ENCODE peak calls at places on chromosomes 6 and 20, in eight cellular contexts. One of them, this sample, is unnamed.

GRCh38 chr6:107061125-107062020 is 33.4 kb downstream of the MTRES1 start:
- DNase-seq in lower lobe of right lung: no peak
- DNase-seq in skeletal muscle cell: no peak
- DNase-seq in brain microvascular endothelial cell: no peak
- DNase-seq in GM06990: no peak
- DNase-seq in DND-41: peak
- DNase-seq in mammary epithelial cell: no peak
- DNase-seq in right atrium auricular region: no peak
- DNase-seq in this sample: peak

GRCh38 chr6:93294879-93295278 is 124.5 kb downstream of the EPHA7 start:
- DNase-seq in right atrium auricular region: no peak
- DNase-seq in lower lobe of right lung: no peak
- DNase-seq in mammary epithelial cell: no peak
- DNase-seq in GM06990: no peak
- DNase-seq in skeletal muscle cell: no peak
- DNase-seq in DND-41: no peak
- DNase-seq in brain microvascular endothelial cell: no peak
- DNase-seq in this sample: no peak

GRCh38 chr6:128492386-128492785 is 28.0 kb downstream of the PTPRK start:
- DNase-seq in mammary epithelial cell: peak
- DNase-seq in right atrium auricular region: no peak
- DNase-seq in GM06990: no peak
- DNase-seq in brain microvascular endothelial cell: peak
- DNase-seq in skeletal muscle cell: no peak
- DNase-seq in DND-41: no peak
- DNase-seq in lower lobe of right lung: peak
- DNase-seq in this sample: no peak

GRCh38 chr20:58019027-58019849 is 209.2 kb downstream of the ANKRD60 start:
- DNase-seq in DND-41: no peak
- DNase-seq in skeletal muscle cell: no peak
- DNase-seq in mammary epithelial cell: peak
- DNase-seq in right atrium auricular region: peak
- DNase-seq in GM06990: no peak
- DNase-seq in brain microvascular endothelial cell: peak
- DNase-seq in lower lobe of right lung: no peak
- DNase-seq in this sample: no peak

GRCh38 chr6:128515550-128516513 is 4.6 kb downstream of the PTPRK start:
- DNase-seq in right atrium auricular region: no peak
- DNase-seq in skeletal muscle cell: no peak
- DNase-seq in lower lobe of right lung: no peak
- DNase-seq in brain microvascular endothelial cell: no peak
- DNase-seq in GM06990: no peak
- DNase-seq in mammary epithelial cell: no peak
- DNase-seq in DND-41: no peak
- DNase-seq in this sample: no peak

GRCh38 chr20:17498181-17498580 is 33.0 kb downstream of the BFSP1 start:
- DNase-seq in DND-41: no peak
- DNase-seq in mammary epithelial cell: peak
- DNase-seq in brain microvascular endothelial cell: no peak
- DNase-seq in lower lobe of right lung: no peak
- DNase-seq in skeletal muscle cell: no peak
- DNase-seq in GM06990: no peak
- DNase-seq in right atrium auricular region: no peak
- DNase-seq in this sample: no peak

GRCh38 chr6:100472674-100473073 is 8.0 kb upstream of the SIM1 start:
- DNase-seq in mammary epithelial cell: peak
- DNase-seq in brain microvascular endothelial cell: peak
- DNase-seq in lower lobe of right lung: no peak
- DNase-seq in DND-41: peak
- DNase-seq in GM06990: no peak
- DNase-seq in right atrium auricular region: no peak
- DNase-seq in skeletal muscle cell: no peak
- DNase-seq in this sample: no peak

GRCh38 chr20:37334450-37334849 is 11.5 kb upstream of the SRC start:
- DNase-seq in DND-41: no peak
- DNase-seq in brain microvascular endothelial cell: no peak
- DNase-seq in lower lobe of right lung: no peak
- DNase-seq in right atrium auricular region: no peak
- DNase-seq in skeletal muscle cell: no peak
- DNase-seq in mammary epithelial cell: no peak
- DNase-seq in GM06990: no peak
- DNase-seq in this sample: no peak

GRCh38 chr20:62505337-62506045 is 29.7 kb upstream of the GATA5 start:
- DNase-seq in right atrium auricular region: no peak
- DNase-seq in DND-41: no peak
- DNase-seq in brain microvascular endothelial cell: no peak
- DNase-seq in GM06990: no peak
- DNase-seq in skeletal muscle cell: no peak
- DNase-seq in mammary epithelial cell: no peak
- DNase-seq in lower lobe of right lung: no peak
- DNase-seq in this sample: no peak

GRCh38 chr6:136604928-136605485 is 54.8 kb upstream of the MAP7 start:
- DNase-seq in lower lobe of right lung: no peak
- DNase-seq in skeletal muscle cell: no peak
- DNase-seq in mammary epithelial cell: no peak
- DNase-seq in DND-41: no peak
- DNase-seq in right atrium auricular region: no peak
- DNase-seq in brain microvascular endothelial cell: no peak
- DNase-seq in GM06990: no peak
- DNase-seq in this sample: no peak

GRCh38 chr6:33343953-33344611 is 26.5 kb upstream of the ZBTB22 start:
- DNase-seq in GM06990: no peak
- DNase-seq in right atrium auricular region: no peak
- DNase-seq in brain microvascular endothelial cell: no peak
- DNase-seq in mammary epithelial cell: no peak
- DNase-seq in skeletal muscle cell: no peak
- DNase-seq in lower lobe of right lung: no peak
- DNase-seq in DND-41: peak
- DNase-seq in this sample: peak

GRCh38 chr6:153957409-153957808 is 81.6 kb upstream of the OPRM1 start:
- DNase-seq in mammary epithelial cell: no peak
- DNase-seq in GM06990: no peak
- DNase-seq in brain microvascular endothelial cell: no peak
- DNase-seq in DND-41: no peak
- DNase-seq in right atrium auricular region: no peak
- DNase-seq in skeletal muscle cell: no peak
- DNase-seq in lower lobe of right lung: no peak
- DNase-seq in this sample: no peak

GRCh38 chr6:75272145-75272840 is 12.3 kb downstream of the TMEM30A start:
- DNase-seq in DND-41: peak
- DNase-seq in GM06990: no peak
- DNase-seq in brain microvascular endothelial cell: no peak
- DNase-seq in mammary epithelial cell: peak
- DNase-seq in right atrium auricular region: no peak
- DNase-seq in lower lobe of right lung: no peak
- DNase-seq in skeletal muscle cell: peak
- DNase-seq in this sample: no peak

GRCh38 chr20:50967621-50968020 is 9.0 kb downstream of the MOCS3 start:
- DNase-seq in right atrium auricular region: no peak
- DNase-seq in DND-41: no peak
- DNase-seq in lower lobe of right lung: no peak
- DNase-seq in brain microvascular endothelial cell: no peak
- DNase-seq in GM06990: no peak
- DNase-seq in mammary epithelial cell: no peak
- DNase-seq in skeletal muscle cell: no peak
- DNase-seq in this sample: no peak

GRCh38 chr6:161481786-161482516 is 208.1 kb upstream of the AGPAT4 start:
- DNase-seq in mammary epithelial cell: no peak
- DNase-seq in DND-41: no peak
- DNase-seq in lower lobe of right lung: no peak
- DNase-seq in skeletal muscle cell: peak
- DNase-seq in brain microvascular endothelial cell: peak
- DNase-seq in GM06990: no peak
- DNase-seq in right atrium auricular region: no peak
- DNase-seq in this sample: no peak

GRCh38 chr20:22420116-22420598 is 164.2 kb downstream of the FOXA2 start:
- DNase-seq in right atrium auricular region: no peak
- DNase-seq in skeletal muscle cell: no peak
- DNase-seq in GM06990: no peak
- DNase-seq in mammary epithelial cell: no peak
- DNase-seq in brain microvascular endothelial cell: no peak
- DNase-seq in lower lobe of right lung: no peak
- DNase-seq in DND-41: no peak
- DNase-seq in this sample: no peak

GRCh38 chr6:1066449-1066848 is 245.4 kb upstream of the FOXQ1 start:
- DNase-seq in brain microvascular endothelial cell: no peak
- DNase-seq in mammary epithelial cell: no peak
- DNase-seq in DND-41: no peak
- DNase-seq in GM06990: no peak
- DNase-seq in right atrium auricular region: no peak
- DNase-seq in lower lobe of right lung: no peak
- DNase-seq in skeletal muscle cell: no peak
- DNase-seq in this sample: no peak

GRCh38 chr20:37764333-37764935 is 70.6 kb downstream of the CTNNBL1 start:
- DNase-seq in brain microvascular endothelial cell: no peak
- DNase-seq in DND-41: no peak
- DNase-seq in lower lobe of right lung: no peak
- DNase-seq in skeletal muscle cell: no peak
- DNase-seq in right atrium auricular region: no peak
- DNase-seq in mammary epithelial cell: peak
- DNase-seq in GM06990: no peak
- DNase-seq in this sample: no peak

GRCh38 chr6:115972679-115973078 is 88.0 kb downstream of the FRK start:
- DNase-seq in lower lobe of right lung: no peak
- DNase-seq in DND-41: no peak
- DNase-seq in mammary epithelial cell: no peak
- DNase-seq in brain microvascular endothelial cell: no peak
- DNase-seq in GM06990: no peak
- DNase-seq in right atrium auricular region: no peak
- DNase-seq in skeletal muscle cell: no peak
- DNase-seq in this sample: no peak

GRCh38 chr6:129785081-129785755 is 75.2 kb upstream of the ARHGAP18 start:
- DNase-seq in mammary epithelial cell: no peak
- DNase-seq in GM06990: no peak
- DNase-seq in right atrium auricular region: no peak
- DNase-seq in skeletal muscle cell: no peak
- DNase-seq in brain microvascular endothelial cell: no peak
- DNase-seq in DND-41: no peak
- DNase-seq in lower lobe of right lung: no peak
- DNase-seq in this sample: no peak

DNA sequence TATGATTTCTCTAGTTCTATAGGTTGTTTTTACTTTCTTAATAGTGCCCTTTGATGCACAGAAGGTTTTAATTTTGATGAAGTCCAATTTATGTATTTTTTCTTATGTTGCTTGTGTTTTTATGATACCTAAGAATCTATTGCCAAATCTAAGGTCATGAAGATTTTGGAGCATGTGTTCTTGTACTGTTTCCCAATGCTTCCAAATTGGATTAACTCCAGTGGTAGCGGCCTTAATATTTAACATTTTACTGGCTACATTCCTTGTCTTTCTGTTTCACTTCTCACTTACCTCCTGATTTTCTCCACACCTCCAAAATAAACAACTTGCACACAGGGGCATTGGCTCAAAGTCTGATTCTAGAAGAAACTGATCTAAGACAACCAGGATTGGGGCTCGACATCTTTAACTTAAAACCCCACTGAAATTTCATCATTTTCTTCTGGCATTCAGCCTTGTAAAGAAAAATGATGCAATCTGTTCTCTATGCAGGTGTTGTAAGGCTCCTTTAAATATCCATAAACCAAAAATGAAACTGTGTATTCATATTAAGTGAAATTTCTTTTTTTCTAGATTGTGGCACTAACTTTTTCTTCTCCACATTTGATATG is 557.9 kb upstream of the ID4 start:
- DNase-seq in lower lobe of right lung: no peak
- DNase-seq in mammary epithelial cell: no peak
- DNase-seq in right atrium auricular region: no peak
- DNase-seq in GM06990: no peak
- DNase-seq in skeletal muscle cell: no peak
- DNase-seq in brain microvascular endothelial cell: no peak
- DNase-seq in DND-41: no peak
- DNase-seq in this sample: no peak
- H3K4me3 ChIP-seq in lower lobe of right lung: no peak
- H3K4me3 ChIP-seq in mammary epithelial cell: no peak
- H3K4me3 ChIP-seq in right atrium auricular region: no peak
- H3K4me3 ChIP-seq in GM06990: no peak
- H3K4me3 ChIP-seq in skeletal muscle cell: no peak
- H3K4me3 ChIP-seq in brain microvascular endothelial cell: no peak
- H3K4me3 ChIP-seq in DND-41: no peak
- H3K4me3 ChIP-seq in this sample: no peak

GRCh38 chr6:72619883-72620696 is 1.8 kb upstream of the KCNQ5 start:
- DNase-seq in DND-41: peak
- DNase-seq in skeletal muscle cell: no peak
- DNase-seq in right atrium auricular region: no peak
- DNase-seq in GM06990: peak
- DNase-seq in lower lobe of right lung: peak
- DNase-seq in mammary epithelial cell: no peak
- DNase-seq in brain microvascular endothelial cell: peak
- DNase-seq in this sample: peak
- H3K4me3 ChIP-seq in DND-41: no peak
- H3K4me3 ChIP-seq in skeletal muscle cell: peak
- H3K4me3 ChIP-seq in right atrium auricular region: no peak
- H3K4me3 ChIP-seq in GM06990: peak
- H3K4me3 ChIP-seq in lower lobe of right lung: peak
- H3K4me3 ChIP-seq in mammary epithelial cell: no peak
- H3K4me3 ChIP-seq in brain microvascular endothelial cell: peak
- H3K4me3 ChIP-seq in this sample: peak

GRCh38 chr6:159169557-159170332 is 545 bp downstream of the FNDC1 start:
- DNase-seq in mammary epithelial cell: peak
- DNase-seq in skeletal muscle cell: no peak
- DNase-seq in brain microvascular endothelial cell: peak
- DNase-seq in right atrium auricular region: no peak
- DNase-seq in DND-41: no peak
- DNase-seq in GM06990: peak
- DNase-seq in lower lobe of right lung: peak
- DNase-seq in this sample: no peak
- H3K4me3 ChIP-seq in mammary epithelial cell: peak
- H3K4me3 ChIP-seq in skeletal muscle cell: peak
- H3K4me3 ChIP-seq in brain microvascular endothelial cell: peak
- H3K4me3 ChIP-seq in right atrium auricular region: peak
- H3K4me3 ChIP-seq in DND-41: no peak
- H3K4me3 ChIP-seq in GM06990: peak
- H3K4me3 ChIP-seq in lower lobe of right lung: peak
- H3K4me3 ChIP-seq in this sample: no peak

DNA sequence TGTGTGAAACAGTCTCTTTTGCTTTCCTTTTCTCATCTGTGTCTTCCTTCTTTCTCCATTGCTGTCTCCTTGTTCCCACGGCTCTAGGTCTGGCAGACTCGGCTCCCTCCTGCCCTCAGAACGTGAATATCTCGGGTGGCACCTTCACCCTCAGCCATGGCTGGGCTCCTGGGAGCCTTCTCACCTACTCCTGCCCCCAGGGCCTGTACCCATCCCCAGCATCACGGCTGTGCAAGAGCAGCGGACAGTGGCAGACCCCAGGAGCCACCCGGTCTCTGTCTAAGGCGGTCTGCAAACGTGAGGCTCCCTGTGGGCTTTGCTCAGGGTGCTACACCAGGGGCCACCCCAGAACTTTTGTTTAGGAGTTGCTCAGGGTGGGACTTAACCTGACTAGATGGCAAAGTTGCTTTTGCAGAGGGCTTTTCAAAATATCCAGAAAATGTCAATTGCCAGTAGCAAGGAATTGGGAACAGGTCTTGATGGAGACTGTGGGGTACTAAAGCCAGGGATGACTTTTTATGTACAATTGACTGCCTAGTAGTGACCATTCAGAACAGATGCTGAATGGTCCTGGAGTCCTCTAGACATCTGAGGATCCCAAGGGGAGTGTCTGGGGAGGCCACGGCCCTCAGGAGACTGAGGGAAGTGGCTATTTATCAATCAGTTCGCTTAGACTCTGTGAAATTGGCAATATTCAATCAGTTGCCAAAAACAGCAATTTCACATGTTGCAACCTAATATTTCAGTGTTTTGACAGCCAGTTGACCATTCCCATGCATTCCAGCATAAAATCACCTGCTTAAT is 553 bp downstream of the C2 start:
- DNase-seq in DND-41: no peak
- DNase-seq in GM06990: no peak
- DNase-seq in right atrium auricular region: no peak
- DNase-seq in lower lobe of right lung: no peak
- DNase-seq in mammary epithelial cell: no peak
- DNase-seq in skeletal muscle cell: no peak
- DNase-seq in brain microvascular endothelial cell: no peak
- DNase-seq in this sample: no peak
- H3K4me3 ChIP-seq in DND-41: no peak
- H3K4me3 ChIP-seq in GM06990: no peak
- H3K4me3 ChIP-seq in right atrium auricular region: no peak
- H3K4me3 ChIP-seq in lower lobe of right lung: peak
- H3K4me3 ChIP-seq in mammary epithelial cell: no peak
- H3K4me3 ChIP-seq in skeletal muscle cell: no peak
- H3K4me3 ChIP-seq in brain microvascular endothelial cell: no peak
- H3K4me3 ChIP-seq in this sample: no peak